ENCODE peak calls at places on chromosomes 2 and 18, in eight cellular contexts. X is spleen, K is transverse colon, J is Panc1, F is H1, R is GM23338, Q is HL-60, I is suprapubic skin. Z is an unnamed sample.

GRCh38 chr2:7026740-7027139 is 109.5 kb downstream of the RNF144A start:
- DNase-seq in X (peak; percentile 78), K (no peak), J (no peak), F (no peak), R (no peak), Q (no peak), I (no peak), Z (no peak)

GRCh38 chr2:125581561-125581960 is 1074.4 kb upstream of the GYPC start:
- DNase-seq in X (no peak), K (peak; percentile 27), J (no peak), F (no peak), R (no peak), Q (no peak), I (no peak), Z (no peak)

GRCh38 chr2:165776013-165776412 is 18.0 kb downstream of the GALNT3 start:
- DNase-seq in X (no peak), K (no peak), J (no peak), F (no peak), R (no peak), Q (no peak), I (no peak), Z (no peak)

GRCh38 chr2:47735046-47735445 is 47.9 kb upstream of the MSH6 start:
- DNase-seq in X (no peak), K (no peak), J (no peak), F (no peak), R (no peak), Q (no peak), I (no peak), Z (no peak)

GRCh38 chr2:173090973-173091660 is 15.5 kb downstream of the MAP3K20 start:
- DNase-seq in X (no peak), K (no peak), J (no peak), F (no peak), R (peak; percentile 50), Q (no peak), I (no peak), Z (no peak)

GRCh38 chr2:7009207-7009911 is 92.1 kb downstream of the RNF144A start:
- DNase-seq in X (peak; percentile 52), K (no peak), J (no peak), F (no peak), R (peak; percentile 17), Q (no peak), I (no peak), Z (no peak)

GRCh38 chr2:71545572-71546274 is 92.4 kb downstream of the DYSF start:
- DNase-seq in X (peak; percentile 70), K (peak; percentile 36), J (peak; percentile 30), F (peak; percentile 56), R (peak; percentile 87), Q (peak; percentile 54), I (no peak), Z (no peak)

GRCh38 chr2:240403358-240404104 is 31.9 kb upstream of the GPC1 start:
- DNase-seq in X (no peak), K (no peak), J (no peak), F (no peak), R (no peak), Q (no peak), I (peak; percentile 55), Z (no peak)

GRCh38 chr2:206158563-206159345 is 490 bp downstream of the NDUFS1 start:
- DNase-seq in X (no peak), K (no peak), J (no peak), F (no peak), R (peak; percentile 32), Q (peak; percentile 11), I (no peak), Z (no peak)

DNA sequence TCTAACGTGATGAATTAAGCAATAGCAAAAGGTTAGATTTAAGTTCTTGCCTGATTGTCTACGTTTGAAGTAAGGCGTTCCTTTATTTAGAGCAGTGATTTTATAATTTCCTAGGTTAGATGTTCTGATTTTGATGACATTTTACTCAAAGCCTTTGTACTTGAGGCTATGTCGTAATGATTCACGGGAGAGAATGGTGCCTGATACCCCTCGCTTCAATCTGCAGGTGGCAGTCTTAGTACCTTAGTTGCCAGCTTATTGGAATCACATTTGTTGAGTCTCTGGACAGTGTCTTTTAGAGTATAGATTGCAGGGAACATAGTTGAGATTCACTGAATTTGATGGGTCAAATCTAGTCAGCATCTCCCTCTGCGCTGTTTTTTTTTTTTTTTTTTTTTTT is 89.5 kb downstream of the BIRC6 start:
- DNase-seq in X (no peak), K (no peak), J (no peak), F (no peak), R (no peak), Q (no peak), I (no peak), Z (no peak)
- TF ChIP-seq CTCF in X (no peak), K (no peak), J (peak; percentile 3), F (no peak), R (no peak), Q (no peak), I (no peak), Z (no peak)

DNA sequence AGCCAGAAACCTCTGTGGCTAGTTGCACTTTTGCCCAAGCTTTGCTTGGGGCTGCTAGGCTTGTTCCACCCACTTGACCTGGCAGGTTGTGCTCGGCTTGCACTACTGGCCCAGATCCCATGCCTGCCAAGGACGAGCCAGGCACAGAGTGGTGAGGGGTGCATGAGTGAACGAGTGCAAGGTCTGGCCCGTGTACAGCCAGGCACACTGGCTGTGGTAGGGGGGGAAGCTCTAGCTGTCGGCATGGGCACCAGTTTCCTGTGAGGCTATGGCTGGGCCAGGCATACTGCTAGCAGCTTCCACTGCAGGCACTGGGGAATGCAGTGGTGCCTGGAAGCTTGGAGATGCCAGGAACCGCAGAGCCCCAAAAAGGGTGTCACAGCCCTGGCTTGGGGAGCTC is 210.4 kb downstream of the AKAIN1 start:
- DNase-seq in X (no peak), K (no peak), J (no peak), F (no peak), R (peak; percentile 0), Q (no peak), I (no peak), Z (no peak)
- TF ChIP-seq POLR2AphosphoS5 in X (no peak), K (no peak), J (no peak), F (no peak), R (no peak), Q (no peak), I (no peak), Z (no peak)

GRCh38 chr2:233760043-233760442 is at the start of gene UGT1A1:
- DNase-seq in X (no peak), K (no peak), J (no peak), F (no peak), R (no peak), Q (no peak), I (no peak), Z (no peak)
- H3K27ac ChIP-seq in X (no peak within 1 kb of the TSS), K (no peak within 1 kb of the TSS), J (no peak within 1 kb of the TSS), F (no peak within 1 kb of the TSS), R (no peak within 1 kb of the TSS), Q (no peak within 1 kb of the TSS), I (no peak within 1 kb of the TSS), Z (no peak within 1 kb of the TSS)

GRCh38 chr2:1407950-1408695 is 5.1 kb upstream of the TPO start:
- DNase-seq in X (no peak), K (no peak), J (no peak), F (no peak), R (no peak), Q (no peak), I (peak; percentile 26), Z (no peak)

GRCh38 chr2:1413156-1413690 is at the start of gene TPO:
- DNase-seq in X (no peak), K (no peak), J (no peak), F (no peak), R (no peak), Q (no peak), I (peak; percentile 76), Z (no peak)

GRCh38 chr2:1415501-1415900 is 2.2 kb downstream of the TPO start:
- DNase-seq in X (no peak), K (no peak), J (no peak), F (no peak), R (no peak), Q (no peak), I (peak; percentile 54), Z (no peak)

DNA sequence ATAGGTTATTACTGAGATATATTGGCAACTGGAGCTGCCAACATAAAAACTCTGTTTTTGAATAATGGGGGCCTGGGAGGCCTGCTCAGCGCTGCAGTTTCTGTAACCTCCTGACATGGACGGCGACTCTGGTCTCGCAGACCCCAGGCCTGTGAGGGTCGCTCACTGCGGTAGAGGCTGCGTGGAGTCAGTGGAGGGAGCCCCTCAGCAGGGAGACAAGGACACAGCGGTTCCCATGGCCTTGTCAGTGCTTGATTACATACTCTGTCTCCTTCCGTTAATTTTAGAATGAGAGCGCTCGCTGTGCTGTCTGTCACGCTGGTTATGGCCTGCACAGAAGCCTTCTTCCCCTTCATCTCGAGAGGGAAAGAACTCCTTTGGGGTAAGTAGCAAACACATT is 858 bp downstream of the TPO start:
- DNase-seq in X (no peak), K (no peak), J (no peak), F (no peak), R (no peak), Q (no peak), I (peak; percentile 41), Z (no peak)
- TF ChIP-seq CTCF in X (no peak), K (no peak), J (no peak), F (no peak), R (no peak), Q (no peak), I (no peak), Z (no peak)

DNA sequence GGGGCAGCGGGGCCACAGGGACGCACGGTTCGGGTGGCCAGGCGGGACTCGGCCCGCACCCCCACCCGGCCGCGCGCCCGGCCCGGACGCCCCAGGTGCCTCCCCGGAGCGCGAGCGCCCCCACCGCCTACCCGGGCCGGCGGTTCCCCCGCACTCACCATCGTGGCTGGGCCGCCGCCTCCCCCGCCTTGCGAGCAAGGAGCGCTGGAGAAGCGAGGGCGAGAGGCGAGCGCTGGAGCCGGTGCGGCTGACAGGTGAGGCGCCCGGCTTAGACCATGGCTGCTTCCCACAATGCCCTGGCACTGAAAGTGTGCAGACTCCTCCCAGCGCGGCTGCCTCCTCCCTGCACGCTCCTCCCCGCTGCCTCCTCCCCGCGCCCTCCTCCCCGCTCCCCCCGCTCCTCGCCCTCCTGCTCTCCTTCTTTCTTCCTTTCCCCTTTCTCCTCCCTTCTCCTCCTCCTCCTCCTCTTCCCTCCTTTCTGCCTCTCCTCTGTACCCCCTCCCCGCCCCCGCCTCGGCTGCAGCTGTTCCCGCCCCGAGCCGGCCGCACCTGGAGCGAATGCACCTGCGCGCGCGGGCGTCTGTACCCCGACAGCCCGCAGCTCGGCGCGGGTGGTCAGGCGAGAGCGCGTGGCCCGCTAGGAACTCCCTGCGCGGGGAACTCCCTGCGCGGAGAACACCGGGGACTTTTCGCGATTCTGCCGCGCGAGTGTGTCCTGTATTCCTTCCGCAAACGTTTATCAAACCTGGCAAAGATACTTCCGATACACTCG is at the start of gene AP1S3:
- DNase-seq in X (peak; percentile 93), K (peak; percentile 88), J (no peak), F (peak; percentile 68), R (peak; percentile 95), Q (peak; percentile 62), I (peak; percentile 84), Z (no peak)
- TF ChIP-seq POLR2AphosphoS5 in X (peak; percentile 81), K (no peak), J (peak; percentile 49), F (peak; percentile 71), R (peak; percentile 58), Q (no peak), I (no peak), Z (no peak)

Z was measured in esophagus muscularis mucosa.